ENCODE peak calls at places on chromosome 4, in nine cellular contexts. One of them, this sample, is unnamed.
A peak's percentile ranks its signal among the peaks of the same experiment; 100 is the strongest.

GRCh38 chr4:57850141-57850540 is 740.0 kb upstream of the IGFBP7 start:
- DNase-seq in HepG2: no peak
- DNase-seq in adrenal gland: no peak
- DNase-seq in sigmoid colon: no peak
- DNase-seq in heart left ventricle: no peak
- DNase-seq in tibial nerve: no peak
- DNase-seq in transverse colon: no peak
- DNase-seq in K562: no peak
- DNase-seq in GM12891: no peak
- DNase-seq in this sample: no peak

GRCh38 chr4:135239964-135240363 is 1038.4 kb upstream of the PABPC4L start:
- DNase-seq in transverse colon: no peak
- DNase-seq in sigmoid colon: no peak
- DNase-seq in GM12891: no peak
- DNase-seq in HepG2: no peak
- DNase-seq in tibial nerve: no peak
- DNase-seq in adrenal gland: no peak
- DNase-seq in K562: no peak
- DNase-seq in heart left ventricle: no peak
- DNase-seq in this sample: no peak

GRCh38 chr4:168659971-168660465 is 163.2 kb downstream of the PALLD start:
- DNase-seq in sigmoid colon: no peak
- DNase-seq in heart left ventricle: no peak
- DNase-seq in K562: no peak
- DNase-seq in transverse colon: no peak
- DNase-seq in GM12891: no peak
- DNase-seq in adrenal gland: no peak
- DNase-seq in HepG2: no peak
- DNase-seq in tibial nerve: no peak
- DNase-seq in this sample: no peak

GRCh38 chr4:3009422-3009821 is 46.1 kb downstream of the GRK4 start:
- DNase-seq in K562: peak; percentile 38
- DNase-seq in GM12891: no peak
- DNase-seq in transverse colon: no peak
- DNase-seq in HepG2: peak; percentile 84
- DNase-seq in adrenal gland: no peak
- DNase-seq in heart left ventricle: no peak
- DNase-seq in tibial nerve: no peak
- DNase-seq in sigmoid colon: no peak
- DNase-seq in this sample: no peak

GRCh38 chr4:64125354-64125753 is 283.9 kb downstream of the TECRL start:
- DNase-seq in adrenal gland: no peak
- DNase-seq in K562: no peak
- DNase-seq in sigmoid colon: no peak
- DNase-seq in HepG2: no peak
- DNase-seq in heart left ventricle: no peak
- DNase-seq in tibial nerve: no peak
- DNase-seq in transverse colon: no peak
- DNase-seq in GM12891: no peak
- DNase-seq in this sample: no peak

GRCh38 chr4:138845664-138846063 is 169.9 kb upstream of the NOCT start:
- DNase-seq in sigmoid colon: no peak
- DNase-seq in heart left ventricle: no peak
- DNase-seq in GM12891: no peak
- DNase-seq in tibial nerve: no peak
- DNase-seq in K562: no peak
- DNase-seq in transverse colon: no peak
- DNase-seq in HepG2: no peak
- DNase-seq in adrenal gland: no peak
- DNase-seq in this sample: no peak

GRCh38 chr4:111991797-111992196 is 153.5 kb upstream of the FAM241A start:
- DNase-seq in adrenal gland: no peak
- DNase-seq in heart left ventricle: no peak
- DNase-seq in transverse colon: no peak
- DNase-seq in HepG2: no peak
- DNase-seq in tibial nerve: no peak
- DNase-seq in sigmoid colon: no peak
- DNase-seq in K562: no peak
- DNase-seq in GM12891: no peak
- DNase-seq in this sample: no peak

GRCh38 chr4:61734409-61734808 is 534.3 kb downstream of the ADGRL3 start:
- DNase-seq in transverse colon: no peak
- DNase-seq in GM12891: no peak
- DNase-seq in HepG2: no peak
- DNase-seq in sigmoid colon: no peak
- DNase-seq in heart left ventricle: no peak
- DNase-seq in tibial nerve: no peak
- DNase-seq in adrenal gland: no peak
- DNase-seq in K562: no peak
- DNase-seq in this sample: no peak

GRCh38 chr4:136644279-136644678 is 888.0 kb downstream of the PCDH18 start:
- DNase-seq in tibial nerve: no peak
- DNase-seq in heart left ventricle: no peak
- DNase-seq in K562: no peak
- DNase-seq in HepG2: no peak
- DNase-seq in adrenal gland: no peak
- DNase-seq in GM12891: no peak
- DNase-seq in transverse colon: no peak
- DNase-seq in sigmoid colon: no peak
- DNase-seq in this sample: no peak

GRCh38 chr4:3026531-3026930 is 47.8 kb downstream of the HTT-AS start:
- DNase-seq in adrenal gland: no peak
- DNase-seq in tibial nerve: no peak
- DNase-seq in heart left ventricle: no peak
- DNase-seq in transverse colon: no peak
- DNase-seq in HepG2: no peak
- DNase-seq in GM12891: no peak
- DNase-seq in K562: no peak
- DNase-seq in sigmoid colon: no peak
- DNase-seq in this sample: no peak

GRCh38 chr4:169662226-169662625 is 41.8 kb downstream of the CLCN3 start:
- DNase-seq in tibial nerve: no peak
- DNase-seq in sigmoid colon: no peak
- DNase-seq in adrenal gland: no peak
- DNase-seq in HepG2: no peak
- DNase-seq in K562: no peak
- DNase-seq in GM12891: no peak
- DNase-seq in heart left ventricle: no peak
- DNase-seq in transverse colon: no peak
- DNase-seq in this sample: no peak

GRCh38 chr4:17704020-17704657 is 77.3 kb downstream of the FAM184B start:
- DNase-seq in heart left ventricle: no peak
- DNase-seq in transverse colon: no peak
- DNase-seq in sigmoid colon: no peak
- DNase-seq in adrenal gland: no peak
- DNase-seq in HepG2: no peak
- DNase-seq in K562: no peak
- DNase-seq in tibial nerve: no peak
- DNase-seq in GM12891: no peak
- DNase-seq in this sample: no peak

GRCh38 chr4:183017962-183018361 is 81.1 kb upstream of the WWC2 start:
- DNase-seq in sigmoid colon: no peak
- DNase-seq in HepG2: no peak
- DNase-seq in K562: no peak
- DNase-seq in transverse colon: no peak
- DNase-seq in adrenal gland: no peak
- DNase-seq in heart left ventricle: no peak
- DNase-seq in GM12891: no peak
- DNase-seq in tibial nerve: no peak
- DNase-seq in this sample: no peak

GRCh38 chr4:158809611-158810486 is 41.0 kb downstream of the FNIP2 start:
- DNase-seq in tibial nerve: no peak
- DNase-seq in HepG2: no peak
- DNase-seq in transverse colon: peak; percentile 43
- DNase-seq in heart left ventricle: no peak
- DNase-seq in GM12891: no peak
- DNase-seq in K562: peak; percentile 36
- DNase-seq in adrenal gland: no peak
- DNase-seq in sigmoid colon: no peak
- DNase-seq in this sample: no peak

GRCh38 chr4:116849620-116850019 is 235.8 kb downstream of the TRAM1L1 start:
- DNase-seq in HepG2: no peak
- DNase-seq in heart left ventricle: no peak
- DNase-seq in K562: no peak
- DNase-seq in GM12891: no peak
- DNase-seq in transverse colon: no peak
- DNase-seq in sigmoid colon: no peak
- DNase-seq in tibial nerve: no peak
- DNase-seq in adrenal gland: no peak
- DNase-seq in this sample: no peak

GRCh38 chr4:106287353-106287969 is 28.5 kb downstream of the TBCK start:
- DNase-seq in heart left ventricle: no peak
- DNase-seq in adrenal gland: no peak
- DNase-seq in sigmoid colon: no peak
- DNase-seq in tibial nerve: no peak
- DNase-seq in K562: no peak
- DNase-seq in transverse colon: no peak
- DNase-seq in GM12891: no peak
- DNase-seq in HepG2: peak; percentile 97
- DNase-seq in this sample: peak; percentile 1

GRCh38 chr4:156771171-156771837 is 200.3 kb downstream of the PDGFC start:
- DNase-seq in tibial nerve: no peak
- DNase-seq in heart left ventricle: no peak
- DNase-seq in transverse colon: no peak
- DNase-seq in K562: no peak
- DNase-seq in sigmoid colon: no peak
- DNase-seq in GM12891: no peak
- DNase-seq in adrenal gland: peak; percentile 57
- DNase-seq in HepG2: peak; percentile 36
- DNase-seq in this sample: no peak
- TF ChIP-seq POLR2A in tibial nerve: no peak
- TF ChIP-seq POLR2A in heart left ventricle: no peak
- TF ChIP-seq POLR2A in transverse colon: no peak
- TF ChIP-seq POLR2A in K562: no peak
- TF ChIP-seq POLR2A in sigmoid colon: no peak
- TF ChIP-seq POLR2A in GM12891: no peak
- TF ChIP-seq POLR2A in adrenal gland: no peak
- TF ChIP-seq POLR2A in HepG2: no peak
- TF ChIP-seq POLR2A in this sample: no peak

GRCh38 chr4:76950846-76951321 is 1.3 kb downstream of the SEPTIN11 start:
- DNase-seq in adrenal gland: no peak
- DNase-seq in sigmoid colon: no peak
- DNase-seq in heart left ventricle: no peak
- DNase-seq in GM12891: no peak
- DNase-seq in transverse colon: peak; percentile 18
- DNase-seq in tibial nerve: no peak
- DNase-seq in K562: peak; percentile 41
- DNase-seq in HepG2: no peak
- DNase-seq in this sample: peak; percentile 15

GRCh38 chr4:76947369-76947768 is 2.2 kb upstream of the SEPTIN11 start:
- DNase-seq in transverse colon: no peak
- DNase-seq in K562: peak; percentile 64
- DNase-seq in sigmoid colon: no peak
- DNase-seq in adrenal gland: no peak
- DNase-seq in tibial nerve: no peak
- DNase-seq in HepG2: no peak
- DNase-seq in heart left ventricle: no peak
- DNase-seq in GM12891: no peak
- DNase-seq in this sample: no peak

GRCh38 chr4:76950052-76950845 is 697 bp downstream of the SEPTIN11 start:
- DNase-seq in K562: peak; percentile 51
- DNase-seq in sigmoid colon: peak; percentile 83
- DNase-seq in adrenal gland: peak; percentile 33
- DNase-seq in GM12891: peak; percentile 35
- DNase-seq in HepG2: peak; percentile 25
- DNase-seq in heart left ventricle: peak; percentile 57
- DNase-seq in transverse colon: peak; percentile 85
- DNase-seq in tibial nerve: peak; percentile 31
- DNase-seq in this sample: peak; percentile 6

GRCh38 chr4:76949293-76950051 is at the start of gene SEPTIN11:
- DNase-seq in GM12891: peak; percentile 85
- DNase-seq in HepG2: peak; percentile 85
- DNase-seq in adrenal gland: peak; percentile 93
- DNase-seq in tibial nerve: peak; percentile 87
- DNase-seq in heart left ventricle: peak; percentile 94
- DNase-seq in K562: peak; percentile 95
- DNase-seq in transverse colon: peak; percentile 94
- DNase-seq in sigmoid colon: peak; percentile 97
- DNase-seq in this sample: peak; percentile 68

GRCh38 chr4:76948441-76949292 is 885 bp upstream of the SEPTIN11 start:
- DNase-seq in heart left ventricle: peak; percentile 81
- DNase-seq in GM12891: peak; percentile 83
- DNase-seq in adrenal gland: peak; percentile 76
- DNase-seq in K562: peak; percentile 93
- DNase-seq in transverse colon: peak; percentile 81
- DNase-seq in tibial nerve: peak; percentile 34
- DNase-seq in HepG2: peak; percentile 70
- DNase-seq in sigmoid colon: peak; percentile 90
- DNase-seq in this sample: peak; percentile 47
- TF ChIP-seq POLR2A in heart left ventricle: no peak
- TF ChIP-seq POLR2A in GM12891: no peak
- TF ChIP-seq POLR2A in adrenal gland: no peak
- TF ChIP-seq POLR2A in K562: peak; percentile 72
- TF ChIP-seq POLR2A in transverse colon: peak; percentile 19
- TF ChIP-seq POLR2A in tibial nerve: no peak
- TF ChIP-seq POLR2A in HepG2: no peak
- TF ChIP-seq POLR2A in sigmoid colon: no peak
- TF ChIP-seq POLR2A in this sample: no peak

GRCh38 chr4:20078644-20079043 is 173.1 kb upstream of the SLIT2 start:
- DNase-seq in tibial nerve: no peak
- DNase-seq in transverse colon: no peak
- DNase-seq in GM12891: no peak
- DNase-seq in HepG2: no peak
- DNase-seq in heart left ventricle: no peak
- DNase-seq in adrenal gland: no peak
- DNase-seq in sigmoid colon: no peak
- DNase-seq in K562: no peak
- DNase-seq in this sample: no peak
- TF ChIP-seq POLR2A in tibial nerve: no peak
- TF ChIP-seq POLR2A in transverse colon: no peak
- TF ChIP-seq POLR2A in GM12891: no peak
- TF ChIP-seq POLR2A in HepG2: no peak
- TF ChIP-seq POLR2A in heart left ventricle: no peak
- TF ChIP-seq POLR2A in adrenal gland: no peak
- TF ChIP-seq POLR2A in sigmoid colon: no peak
- TF ChIP-seq POLR2A in K562: no peak
- TF ChIP-seq POLR2A in this sample: no peak

GRCh38 chr4:185587444-185588161 is 52.3 kb upstream of the PDLIM3 start:
- DNase-seq in sigmoid colon: no peak
- DNase-seq in GM12891: peak; percentile 47
- DNase-seq in tibial nerve: no peak
- DNase-seq in adrenal gland: no peak
- DNase-seq in heart left ventricle: peak; percentile 84
- DNase-seq in HepG2: no peak
- DNase-seq in K562: no peak
- DNase-seq in transverse colon: peak; percentile 80
- DNase-seq in this sample: no peak
- TF ChIP-seq POLR2A in sigmoid colon: no peak
- TF ChIP-seq POLR2A in GM12891: peak; percentile 72
- TF ChIP-seq POLR2A in tibial nerve: no peak
- TF ChIP-seq POLR2A in adrenal gland: no peak
- TF ChIP-seq POLR2A in heart left ventricle: no peak
- TF ChIP-seq POLR2A in HepG2: no peak
- TF ChIP-seq POLR2A in K562: no peak
- TF ChIP-seq POLR2A in transverse colon: no peak
- TF ChIP-seq POLR2A in this sample: no peak

This sample was measured in H54.